ENCODE peak calls at places on chromosomes 11 and 22, in six cellular contexts. O is B cell; D is AG09309; M is effector CD4-positive, alpha-beta T cell; S is effector memory CD8-positive, alpha-beta T cell; I is tibial artery. J is an unnamed sample.

GRCh38 chr11:67022961-67023956 is at the start of gene SYT12:
- DNase-seq in O (no peak), S (no peak), M (no peak), D (no peak), I (no peak), J (no peak)

GRCh38 chr22:44648085-44648820 is 53.8 kb upstream of the PRR5 start:
- DNase-seq in S (no peak), I (peak), M (no peak), O (no peak), D (no peak), J (no peak)

GRCh38 chr11:71502026-71502425 is 25.0 kb upstream of the KRTAP5-7 start:
- DNase-seq in D (no peak), S (no peak), M (no peak), O (no peak), I (no peak), J (no peak)

GRCh38 chr11:47186937-47187681 is 875 bp upstream of the PACSIN3 start:
- DNase-seq in M (peak), S (peak), I (peak), O (no peak), D (no peak), J (peak)

GRCh38 chr11:73478737-73479347 is 102.6 kb downstream of the RELT start:
- DNase-seq in S (no peak), D (no peak), I (no peak), O (no peak), M (no peak), J (no peak)

GRCh38 chr22:20524004-20524481 is 16.6 kb downstream of the MED15 start:
- DNase-seq in S (no peak), D (no peak), M (no peak), I (no peak), O (no peak), J (no peak)

GRCh38 chr22:25085156-25085555 is 114.5 kb upstream of the CRYBB3 start:
- DNase-seq in S (no peak), I (no peak), M (no peak), O (no peak), D (no peak), J (no peak)

GRCh38 chr22:25100402-25100801 is 99.3 kb upstream of the CRYBB3 start:
- DNase-seq in I (no peak), M (no peak), O (no peak), S (no peak), D (no peak), J (no peak)

GRCh38 chr11:68136866-68137265 is 15.7 kb upstream of the CHKA start:
- DNase-seq in M (no peak), I (peak), S (no peak), O (no peak), D (no peak), J (no peak)

GRCh38 chr11:82846037-82846383 is 54.2 kb downstream of the PRCP start:
- DNase-seq in S (no peak), M (no peak), D (no peak), O (no peak), I (no peak), J (no peak)

GRCh38 chr11:40292636-40293585 is 1166.5 kb downstream of the LRRC4C start:
- DNase-seq in M (no peak), D (no peak), S (no peak), I (no peak), O (no peak), J (no peak)

GRCh38 chr11:104106136-104106754 is 57.7 kb downstream of the PDGFD start:
- DNase-seq in M (no peak), I (no peak), D (peak), S (no peak), O (no peak), J (no peak)

GRCh38 chr11:128625316-128625715 is 38.0 kb upstream of the ETS1 start:
- DNase-seq in I (no peak), D (no peak), M (no peak), S (no peak), O (no peak), J (no peak)

J was measured in T-helper 1 cell.